ENCODE peak calls at places on chromosomes 3 and 15, in ten cellular contexts. M, R, J, T, S, O, X, E, P and Q are unnamed samples.

GRCh38 chr3:23175361-23176073 is 27.6 kb upstream of the UBE2E2 start:
- DNase-seq in M (no peak), R (no peak), J (no peak), T (no peak), S (no peak), O (no peak), X (no peak), E (no peak), P (no peak), Q (no peak)

GRCh38 chr3:177337548-177338331 is 140.5 kb upstream of the TBL1XR1 start:
- DNase-seq in M (no peak), R (no peak), J (no peak), T (no peak), S (no peak), O (no peak), X (no peak), E (no peak), P (no peak), Q (peak; percentile 34)

GRCh38 chr15:65329991-65330735 is 25.7 kb downstream of the RNU5B-1 start:
- DNase-seq in M (no peak), R (no peak), J (no peak), T (no peak), S (no peak), O (no peak), X (no peak), E (peak; percentile 26), P (no peak), Q (no peak)

GRCh38 chr3:164155386-164155785 is 922.9 kb downstream of the SI start:
- DNase-seq in M (no peak), R (peak; percentile 48), J (no peak), T (no peak), S (no peak), O (no peak), X (no peak), E (no peak), P (no peak), Q (peak; percentile 69)

GRCh38 chr3:45434996-45435395 is 46.6 kb downstream of the LARS2 start:
- DNase-seq in M (no peak), R (no peak), J (no peak), T (no peak), S (no peak), O (no peak), X (no peak), E (no peak), P (no peak), Q (no peak)

GRCh38 chr15:47603026-47603425 is 114.3 kb upstream of the SEMA6D start:
- DNase-seq in M (no peak), R (no peak), J (no peak), T (no peak), S (no peak), O (no peak), X (no peak), E (no peak), P (no peak), Q (no peak)

GRCh38 chr3:84724877-84725276 is 233.9 kb upstream of the CADM2 start:
- DNase-seq in M (no peak), R (peak; percentile 49), J (no peak), T (no peak), S (no peak), O (no peak), X (no peak), E (no peak), P (no peak), Q (peak; percentile 95)

GRCh38 chr3:185341616-185342457 is 21.1 kb upstream of the MAP3K13 start:
- DNase-seq in M (no peak), R (no peak), J (no peak), T (no peak), S (no peak), O (no peak), X (no peak), E (no peak), P (no peak), Q (no peak)

GRCh38 chr3:98788651-98789050 is 25.5 kb downstream of the ST3GAL6 start:
- DNase-seq in M (no peak), R (peak; percentile 55), J (peak; percentile 40), T (no peak), S (no peak), O (no peak), X (no peak), E (no peak), P (no peak), Q (no peak)

GRCh38 chr3:184647405-184647936 is 64.4 kb downstream of the MAGEF1 start:
- DNase-seq in M (no peak), R (no peak), J (no peak), T (no peak), S (no peak), O (no peak), X (no peak), E (no peak), P (no peak), Q (no peak)

GRCh38 chr3:141878812-141879211 is 2.4 kb downstream of the ATP1B3 start:
- DNase-seq in M (no peak), R (no peak), J (no peak), T (no peak), S (no peak), O (no peak), X (no peak), E (no peak), P (no peak), Q (peak; percentile 47)

GRCh38 chr15:31457161-31457560 is 130.5 kb downstream of the KLF13 start:
- DNase-seq in M (no peak), R (no peak), J (no peak), T (no peak), S (no peak), O (no peak), X (no peak), E (no peak), P (peak; percentile 58), Q (no peak)

GRCh38 chr3:180855364-180855763 is 57.1 kb upstream of the FXR1 start:
- DNase-seq in M (no peak), R (peak; percentile 11), J (no peak), T (no peak), S (peak; percentile 50), O (no peak), X (no peak), E (peak; percentile 44), P (no peak), Q (peak; percentile 43)

GRCh38 chr15:39301589-39301999 is 279.3 kb upstream of the THBS1 start:
- DNase-seq in M (no peak), R (no peak), J (peak; percentile 20), T (no peak), S (no peak), O (no peak), X (no peak), E (no peak), P (no peak), Q (no peak)

GRCh38 chr3:77081240-77081661 is 41.4 kb downstream of the ROBO2 start:
- DNase-seq in M (no peak), R (no peak), J (peak; percentile 37), T (peak; percentile 36), S (no peak), O (peak; percentile 48), X (peak; percentile 62), E (peak; percentile 40), P (no peak), Q (no peak)

GRCh38 chr3:177875786-177876476 is 660.3 kb upstream of the KCNMB2 start:
- DNase-seq in M (no peak), R (peak; percentile 11), J (no peak), T (no peak), S (no peak), O (no peak), X (no peak), E (peak; percentile 7), P (no peak), Q (no peak)

GRCh38 chr3:140292684-140293083 is 357.7 kb downstream of the CLSTN2 start:
- DNase-seq in M (no peak), R (no peak), J (peak; percentile 81), T (no peak), S (no peak), O (peak; percentile 15), X (peak; percentile 16), E (no peak), P (peak; percentile 83), Q (peak; percentile 1)

GRCh38 chr3:141050913-141051632 is at the start of gene SPSB4:
- DNase-seq in M (no peak), R (peak; percentile 73), J (peak; percentile 76), T (no peak), S (peak; percentile 87), O (no peak), X (peak; percentile 92), E (peak; percentile 98), P (no peak), Q (no peak)

GRCh38 chr3:25568525-25569078 is 96.1 kb downstream of the TOP2B start:
- DNase-seq in M (no peak), R (no peak), J (no peak), T (no peak), S (no peak), O (no peak), X (no peak), E (no peak), P (no peak), Q (no peak)

GRCh38 chr15:93038064-93038705 is 50.8 kb downstream of the RGMA start:
- DNase-seq in M (no peak), R (no peak), J (peak; percentile 11), T (no peak), S (no peak), O (no peak), X (no peak), E (no peak), P (no peak), Q (no peak)

GRCh38 chr3:140023616-140024530 is 88.9 kb downstream of the CLSTN2 start:
- DNase-seq in M (no peak), R (no peak), J (peak; percentile 39), T (no peak), S (no peak), O (no peak), X (no peak), E (no peak), P (peak; percentile 63), Q (no peak)